ENCODE peak calls at places on chromosomes 13 and 19, in seven cellular contexts. V is neural crest cell; Q is naive thymus-derived CD4-positive, alpha-beta T cell; X is NB4; P is skeletal muscle cell; N is stimulated activated CD4-positive, alpha-beta T cell treated with anti-CD3 and anti-CD28 coated beads, Interleukin-4, amount 100 ng/mL, for 24 hours; Z is stimulated activated CD8-positive, alpha-beta memory T cell treated with anti-CD3 and anti-CD28 coated beads, Interleukin-15, amount 100 ng/mL, for 4 hours. W is an unnamed sample.

GRCh38 chr19:33248954-33249613 is 23.4 kb upstream of the SLC7A10 start:
- DNase-seq in X (peak), Z (no peak), V (no peak), N (no peak), Q (no peak), P (no peak), W (no peak)

GRCh38 chr13:46655727-46656180 is 102.8 kb downstream of the LRCH1 start:
- DNase-seq in Z (no peak), X (no peak), P (no peak), V (no peak), N (no peak), Q (no peak), W (no peak)

GRCh38 chr13:112700291-112701060 is 10.6 kb downstream of the ATP11A start:
- DNase-seq in Q (no peak), Z (no peak), X (no peak), N (no peak), P (no peak), V (no peak), W (no peak)

GRCh38 chr19:18594096-18594823 is 5.7 kb downstream of the REX1BD start:
- DNase-seq in Z (peak), N (peak), Q (peak), X (peak), P (peak), V (peak), W (peak)

GRCh38 chr13:75762967-75763366 is 126.8 kb downstream of the LMO7 start:
- DNase-seq in N (no peak), Z (no peak), Q (no peak), X (no peak), V (no peak), P (no peak), W (no peak)

GRCh38 chr13:81001828-81002385 is 661.0 kb upstream of the SPRY2 start:
- DNase-seq in N (no peak), V (no peak), P (no peak), Q (no peak), Z (no peak), X (no peak), W (no peak)

GRCh38 chr19:22286151-22286810 is at the start of gene ZNF729:
- DNase-seq in P (no peak), N (no peak), X (no peak), Z (no peak), Q (no peak), V (no peak), W (peak)

GRCh38 chr13:31069808-31070544 is 91.7 kb downstream of the HSPH1 start:
- DNase-seq in Z (no peak), V (no peak), Q (no peak), P (no peak), N (no peak), X (no peak), W (no peak)

GRCh38 chr19:5207806-5208205 is 132.8 kb downstream of the PTPRS start:
- DNase-seq in Q (no peak), P (no peak), X (no peak), V (no peak), N (no peak), Z (no peak), W (no peak)

GRCh38 chr13:39881887-39882286 is 226.4 kb downstream of the COG6 start:
- DNase-seq in Q (no peak), X (no peak), N (no peak), P (no peak), Z (no peak), V (no peak), W (no peak)

W was measured in right cardiac atrium.